ENCODE peak calls at places on chromosomes 5 and 9, in five cellular contexts. K is bronchial epithelial cell, C is tibial artery, B is fibroblast of lung, H is adrenal gland. V is an unnamed sample.

GRCh38 chr9:129109952-129110739 is 447 bp downstream of the CRAT start:
- DNase-seq in K (no peak), C (peak), B (peak), H (peak), V (no peak)

GRCh38 chr5:174692982-174693422 is 31.4 kb upstream of the MSX2 start:
- DNase-seq in K (no peak), C (no peak), B (no peak), H (no peak), V (no peak)

GRCh38 chr9:112009656-112010055 is 113.0 kb downstream of the UGCG start:
- DNase-seq in K (no peak), C (no peak), B (peak), H (no peak), V (no peak)

GRCh38 chr9:34380034-34380510 is 3.4 kb upstream of the MYORG start:
- DNase-seq in K (no peak), C (no peak), B (no peak), H (no peak), V (no peak)

GRCh38 chr5:91928751-91929521 is 545.8 kb upstream of the ARRDC3 start:
- DNase-seq in K (peak), C (no peak), B (peak), H (no peak), V (no peak)

GRCh38 chr5:115816226-115817042 is at the start of gene CDO1:
- DNase-seq in K (no peak), C (peak), B (peak), H (peak), V (no peak)

GRCh38 chr5:149517461-149518122 is 33.6 kb downstream of the CSNK1A1 start:
- DNase-seq in K (no peak), C (no peak), B (peak), H (no peak), V (no peak)

GRCh38 chr5:172303090-172303995 is 19.8 kb upstream of the UBTD2 start:
- DNase-seq in K (peak), C (no peak), B (peak), H (peak), V (no peak)

GRCh38 chr5:1246711-1247431 is 21.7 kb downstream of the SLC6A18 start:
- DNase-seq in K (no peak), C (no peak), B (no peak), H (peak), V (no peak)

GRCh38 chr5:124230456-124230855 is 516.0 kb downstream of the ZNF608 start:
- DNase-seq in K (no peak), C (no peak), B (no peak), H (no peak), V (no peak)
- H3K4me3 ChIP-seq in K (no peak), C (no peak), B (no peak), H (no peak), V (no peak)

GRCh38 chr9:22206833-22207232 is 197.7 kb upstream of the CDKN2B start:
- DNase-seq in K (no peak), C (no peak), B (no peak), H (no peak), V (no peak)
- H3K4me3 ChIP-seq in K (no peak), C (no peak), B (no peak), H (no peak), V (no peak)

DNA sequence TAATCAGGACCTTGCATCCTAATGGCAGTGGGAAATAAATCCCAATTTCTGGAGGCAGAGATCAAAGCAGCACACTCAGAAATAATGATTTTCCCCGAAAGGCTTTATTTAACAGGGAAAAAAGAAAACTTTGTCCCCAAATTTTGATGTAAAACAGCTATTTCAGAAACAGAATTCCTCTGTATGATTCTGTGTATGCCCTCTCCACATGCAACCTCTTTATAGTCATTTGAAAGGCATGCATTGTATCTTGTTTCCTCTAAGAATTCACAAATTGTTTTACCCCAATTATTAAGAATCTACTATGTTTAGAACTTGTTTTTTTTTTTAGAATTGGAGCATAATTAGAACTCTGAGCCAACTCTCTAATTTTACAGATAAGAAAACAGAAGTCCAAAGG is 2.7 kb upstream of the PTAR1 start:
- DNase-seq in K (no peak), C (no peak), B (no peak), H (no peak), V (no peak)
- H3K4me3 ChIP-seq in K (no peak), C (no peak), B (no peak), H (no peak), V (no peak)

DNA sequence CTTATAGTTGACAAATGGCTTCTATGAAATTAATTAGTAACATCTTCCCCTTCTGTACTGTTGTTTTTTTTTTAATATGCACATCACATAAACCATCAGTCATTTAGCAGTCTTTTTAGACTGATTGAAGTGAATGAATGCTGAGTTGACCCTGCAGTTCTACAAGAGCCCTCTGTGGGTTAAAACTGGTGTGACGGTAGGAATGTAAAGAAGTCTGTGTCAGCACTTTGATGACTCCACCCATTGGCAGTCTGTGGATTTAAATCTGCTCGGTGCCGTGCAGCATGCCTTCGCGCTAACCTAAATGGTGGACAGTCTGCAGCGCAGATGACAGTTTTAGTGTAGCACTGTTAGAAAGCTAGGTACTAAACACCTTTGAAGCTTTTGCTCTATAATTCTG is 3.1 kb downstream of the GTF3C4 start:
- DNase-seq in K (peak), C (no peak), B (peak), H (no peak), V (no peak)
- H3K4me3 ChIP-seq in K (no peak), C (no peak), B (no peak), H (no peak), V (no peak)